ENCODE peak calls at places on chromosome 4, in four cellular contexts. One of them, this sample, is unnamed.

GRCh38 chr4:82594466-82594865 is 32.7 kb upstream of the TMEM150C start:
- DNase-seq in ACHN: no peak
- DNase-seq in COR-L47: no peak
- DNase-seq in skeletal muscle cell: no peak
- DNase-seq in this sample: no peak

GRCh38 chr4:11635336-11635735 is 206.6 kb upstream of the HS3ST1 start:
- DNase-seq in ACHN: peak
- DNase-seq in skeletal muscle cell: peak
- DNase-seq in COR-L47: no peak
- DNase-seq in this sample: no peak

GRCh38 chr4:70603856-70604255 is 11.8 kb downstream of the AMBN start:
- DNase-seq in skeletal muscle cell: peak
- DNase-seq in ACHN: no peak
- DNase-seq in COR-L47: no peak
- DNase-seq in this sample: no peak

GRCh38 chr4:141027421-141027820 is 105.8 kb downstream of the RNF150 start:
- DNase-seq in skeletal muscle cell: no peak
- DNase-seq in COR-L47: peak
- DNase-seq in ACHN: no peak
- DNase-seq in this sample: no peak

GRCh38 chr4:54005475-54005874 is 58.9 kb downstream of the CHIC2 start:
- DNase-seq in skeletal muscle cell: no peak
- DNase-seq in COR-L47: no peak
- DNase-seq in ACHN: peak
- DNase-seq in this sample: peak

GRCh38 chr4:101597204-101597603 is 193.3 kb upstream of the BANK1 start:
- DNase-seq in skeletal muscle cell: no peak
- DNase-seq in COR-L47: no peak
- DNase-seq in ACHN: no peak
- DNase-seq in this sample: no peak

GRCh38 chr4:185965456-185966384 is 103.2 kb upstream of the TLR3 start:
- DNase-seq in skeletal muscle cell: no peak
- DNase-seq in ACHN: no peak
- DNase-seq in COR-L47: no peak
- DNase-seq in this sample: no peak

GRCh38 chr4:129641179-129641578 is 545.2 kb downstream of the C4orf33 start:
- DNase-seq in ACHN: peak
- DNase-seq in skeletal muscle cell: peak
- DNase-seq in COR-L47: peak
- DNase-seq in this sample: no peak

GRCh38 chr4:141132689-141133145 is 552 bp downstream of the RNF150 start:
- DNase-seq in COR-L47: no peak
- DNase-seq in ACHN: no peak
- DNase-seq in skeletal muscle cell: no peak
- DNase-seq in this sample: peak

GRCh38 chr4:128241425-128241913 is 46.1 kb downstream of the PGRMC2 start:
- DNase-seq in skeletal muscle cell: peak
- DNase-seq in ACHN: peak
- DNase-seq in COR-L47: peak
- DNase-seq in this sample: peak

GRCh38 chr4:107388736-107389135 is 331.3 kb downstream of the PAPSS1 start:
- DNase-seq in skeletal muscle cell: no peak
- DNase-seq in COR-L47: no peak
- DNase-seq in ACHN: no peak
- DNase-seq in this sample: no peak

GRCh38 chr4:4333265-4333706 is 43.2 kb downstream of the ZBTB49 start:
- DNase-seq in ACHN: peak
- DNase-seq in COR-L47: no peak
- DNase-seq in skeletal muscle cell: peak
- DNase-seq in this sample: peak

GRCh38 chr4:8568068-8568668 is 12.0 kb upstream of the GPR78 start:
- DNase-seq in skeletal muscle cell: no peak
- DNase-seq in ACHN: no peak
- DNase-seq in COR-L47: no peak
- DNase-seq in this sample: no peak

GRCh38 chr4:87512400-87512799 is 16.8 kb downstream of the SPARCL1 start:
- DNase-seq in COR-L47: no peak
- DNase-seq in skeletal muscle cell: no peak
- DNase-seq in ACHN: no peak
- DNase-seq in this sample: no peak

GRCh38 chr4:75015627-75016026 is 82.7 kb downstream of the PARM1 start:
- DNase-seq in COR-L47: no peak
- DNase-seq in skeletal muscle cell: no peak
- DNase-seq in ACHN: no peak
- DNase-seq in this sample: no peak

GRCh38 chr4:112144546-112145325 is 518 bp upstream of the FAM241A start:
- DNase-seq in ACHN: no peak
- DNase-seq in skeletal muscle cell: no peak
- DNase-seq in COR-L47: no peak
- DNase-seq in this sample: no peak

GRCh38 chr4:168919706-168920324 is 90.2 kb downstream of the CBR4 start:
- DNase-seq in COR-L47: no peak
- DNase-seq in skeletal muscle cell: no peak
- DNase-seq in ACHN: no peak
- DNase-seq in this sample: no peak

GRCh38 chr4:173231916-173232315 is 63.3 kb downstream of the GALNT7 start:
- DNase-seq in ACHN: peak
- DNase-seq in skeletal muscle cell: no peak
- DNase-seq in COR-L47: no peak
- DNase-seq in this sample: peak

GRCh38 chr4:160375746-160376452 is 1273.0 kb downstream of the RAPGEF2 start:
- DNase-seq in ACHN: no peak
- DNase-seq in COR-L47: no peak
- DNase-seq in skeletal muscle cell: peak
- DNase-seq in this sample: no peak

GRCh38 chr4:6022607-6023288 is 4.5 kb upstream of the C4orf50 start:
- DNase-seq in COR-L47: no peak
- DNase-seq in skeletal muscle cell: no peak
- DNase-seq in ACHN: no peak
- DNase-seq in this sample: no peak

GRCh38 chr4:89572224-89572858 is 264.6 kb downstream of the SNCA start:
- DNase-seq in ACHN: no peak
- DNase-seq in COR-L47: peak
- DNase-seq in skeletal muscle cell: no peak
- DNase-seq in this sample: no peak

GRCh38 chr4:53019485-53020382 is 157.6 kb downstream of the RASL11B start:
- DNase-seq in ACHN: peak
- DNase-seq in skeletal muscle cell: peak
- DNase-seq in COR-L47: no peak
- DNase-seq in this sample: no peak

GRCh38 chr4:10722957-10723356 is 38.4 kb upstream of the CLNK start:
- DNase-seq in skeletal muscle cell: no peak
- DNase-seq in ACHN: no peak
- DNase-seq in COR-L47: no peak
- DNase-seq in this sample: no peak